ENCODE peak calls at places on chromosomes 16 and 17, in four cellular contexts. P is stomach, N is ovary, E is transverse colon. J is an unnamed sample. For H3K4me1, the result is how much of the 10 kb centered on the place peaks cover.

GRCh38 chr16:47687694-47688093 is 226.6 kb downstream of the PHKB start:
- DNase-seq in P (no peak), N (no peak), E (no peak), J (no peak)

GRCh38 chr16:57257455-57258070 is 12.5 kb downstream of the ARL2BP start:
- DNase-seq in P (peak), N (no peak), E (no peak), J (peak)

GRCh38 chr16:50635505-50636392 is 45.4 kb downstream of the SNX20 start:
- DNase-seq in P (no peak), N (no peak), E (no peak), J (no peak)

GRCh38 chr17:17104494-17104893 is 62.2 kb downstream of the MPRIP start:
- DNase-seq in P (no peak), N (no peak), E (no peak), J (no peak)

GRCh38 chr17:47315451-47316266 is 8.1 kb upstream of the EFCAB13 start:
- DNase-seq in P (no peak), N (peak), E (peak), J (no peak)

GRCh38 chr17:49556183-49556943 is 19.3 kb upstream of the NXPH3 start:
- DNase-seq in P (peak), N (peak), E (peak), J (peak)

GRCh38 chr16:59044616-59045015 is 310.5 kb upstream of the GOT2 start:
- DNase-seq in P (no peak), N (no peak), E (no peak), J (no peak)

GRCh38 chr17:9199474-9200196 is 178.3 kb downstream of the NTN1 start:
- DNase-seq in P (no peak), N (no peak), E (no peak), J (no peak)

GRCh38 chr17:78766225-78766624 is 15.8 kb downstream of the CYTH1 start:
- DNase-seq in P (no peak), N (no peak), E (no peak), J (no peak)

GRCh38 chr16:814974-815373 is 14.4 kb upstream of the GNG13 start:
- DNase-seq in P (no peak), N (no peak), E (no peak), J (no peak)

GRCh38 chr17:49456172-49456965 is 38.7 kb upstream of the NGFR start:
- DNase-seq in P (no peak), N (no peak), E (no peak), J (no peak)

GRCh38 chr16:10906482-10906881 is 29.5 kb downstream of the CIITA start:
- DNase-seq in P (no peak), N (no peak), E (no peak), J (no peak)
- TF ChIP-seq POLR2A in P (no peak), N (no peak), E (no peak), J (no peak)

GRCh38 chr17:57020208-57020607 is 42.3 kb downstream of the SCPEP1 start:
- DNase-seq in P (no peak), N (no peak), E (no peak), J (no peak)
- TF ChIP-seq EP300 in P (no peak), N (no peak), E (no peak), J (no peak)

GRCh38 chr16:10080031-10080772 is 102.0 kb downstream of the GRIN2A start:
- DNase-seq in P (peak), N (no peak), E (no peak), J (no peak)
- H3K4me1 ChIP-seq in P (under half), N (under half), E (under half), J (under half)

GRCh38 chr16:27405546-27406451 is 3.8 kb downstream of the IL21R start:
- DNase-seq in P (no peak), N (no peak), E (no peak), J (no peak)
- TF ChIP-seq POLR2A in P (no peak), N (no peak), E (no peak), J (no peak)